ENCODE peak calls at places on chromosomes 13 and 19, in ten cellular contexts. One of them, this sample, is unnamed.

GRCh38 chr19:40217027-40217810 is 965 bp downstream of the TTC9B start:
- DNase-seq in mucosa of descending colon: peak
- DNase-seq in cardiac fibroblast: no peak
- DNase-seq in B cell: no peak
- DNase-seq in brain microvascular endothelial cell: no peak
- DNase-seq in thoracic aorta: no peak
- DNase-seq in right lobe of liver: no peak
- DNase-seq in fibroblast of pulmonary artery: no peak
- DNase-seq in AG09309: no peak
- DNase-seq in RWPE1: no peak
- DNase-seq in this sample: peak

GRCh38 chr19:1556639-1557070 is 11.5 kb downstream of the MEX3D start:
- DNase-seq in mucosa of descending colon: no peak
- DNase-seq in cardiac fibroblast: no peak
- DNase-seq in B cell: no peak
- DNase-seq in brain microvascular endothelial cell: no peak
- DNase-seq in thoracic aorta: no peak
- DNase-seq in right lobe of liver: no peak
- DNase-seq in fibroblast of pulmonary artery: no peak
- DNase-seq in AG09309: no peak
- DNase-seq in RWPE1: no peak
- DNase-seq in this sample: no peak

GRCh38 chr19:10454267-10454666 is 33.9 kb downstream of the PDE4A start:
- DNase-seq in mucosa of descending colon: no peak
- DNase-seq in cardiac fibroblast: peak
- DNase-seq in B cell: no peak
- DNase-seq in brain microvascular endothelial cell: no peak
- DNase-seq in thoracic aorta: no peak
- DNase-seq in right lobe of liver: no peak
- DNase-seq in fibroblast of pulmonary artery: no peak
- DNase-seq in AG09309: no peak
- DNase-seq in RWPE1: no peak
- DNase-seq in this sample: no peak

GRCh38 chr13:46523972-46524737 is 28.8 kb upstream of the LRCH1 start:
- DNase-seq in mucosa of descending colon: no peak
- DNase-seq in cardiac fibroblast: peak
- DNase-seq in B cell: no peak
- DNase-seq in brain microvascular endothelial cell: no peak
- DNase-seq in thoracic aorta: no peak
- DNase-seq in right lobe of liver: no peak
- DNase-seq in fibroblast of pulmonary artery: peak
- DNase-seq in AG09309: no peak
- DNase-seq in RWPE1: no peak
- DNase-seq in this sample: no peak

GRCh38 chr13:99421271-99421670 is 80.0 kb upstream of the TM9SF2 start:
- DNase-seq in mucosa of descending colon: no peak
- DNase-seq in cardiac fibroblast: no peak
- DNase-seq in B cell: no peak
- DNase-seq in brain microvascular endothelial cell: no peak
- DNase-seq in thoracic aorta: no peak
- DNase-seq in right lobe of liver: no peak
- DNase-seq in fibroblast of pulmonary artery: no peak
- DNase-seq in AG09309: no peak
- DNase-seq in RWPE1: no peak
- DNase-seq in this sample: no peak

GRCh38 chr13:95535243-95535642 is 17.3 kb upstream of the CLDN10 start:
- DNase-seq in mucosa of descending colon: no peak
- DNase-seq in cardiac fibroblast: peak
- DNase-seq in B cell: no peak
- DNase-seq in brain microvascular endothelial cell: peak
- DNase-seq in thoracic aorta: no peak
- DNase-seq in right lobe of liver: no peak
- DNase-seq in fibroblast of pulmonary artery: peak
- DNase-seq in AG09309: peak
- DNase-seq in RWPE1: peak
- DNase-seq in this sample: no peak

GRCh38 chr13:65057986-65058385 is 2172.2 kb downstream of the PCDH9 start:
- DNase-seq in mucosa of descending colon: no peak
- DNase-seq in cardiac fibroblast: no peak
- DNase-seq in B cell: no peak
- DNase-seq in brain microvascular endothelial cell: no peak
- DNase-seq in thoracic aorta: no peak
- DNase-seq in right lobe of liver: no peak
- DNase-seq in fibroblast of pulmonary artery: peak
- DNase-seq in AG09309: no peak
- DNase-seq in RWPE1: no peak
- DNase-seq in this sample: no peak

GRCh38 chr13:83414393-83414792 is 467.9 kb downstream of the SLITRK1 start:
- DNase-seq in mucosa of descending colon: no peak
- DNase-seq in cardiac fibroblast: peak
- DNase-seq in B cell: no peak
- DNase-seq in brain microvascular endothelial cell: no peak
- DNase-seq in thoracic aorta: no peak
- DNase-seq in right lobe of liver: no peak
- DNase-seq in fibroblast of pulmonary artery: no peak
- DNase-seq in AG09309: peak
- DNase-seq in RWPE1: no peak
- DNase-seq in this sample: no peak

GRCh38 chr19:4089400-4089908 is 22.8 kb upstream of the ZBTB7A start:
- DNase-seq in mucosa of descending colon: peak
- DNase-seq in cardiac fibroblast: no peak
- DNase-seq in B cell: peak
- DNase-seq in brain microvascular endothelial cell: no peak
- DNase-seq in thoracic aorta: no peak
- DNase-seq in right lobe of liver: no peak
- DNase-seq in fibroblast of pulmonary artery: no peak
- DNase-seq in AG09309: no peak
- DNase-seq in RWPE1: no peak
- DNase-seq in this sample: no peak

GRCh38 chr13:102847272-102848234 is 1.7 kb downstream of the ERCC5 start:
- DNase-seq in mucosa of descending colon: no peak
- DNase-seq in cardiac fibroblast: peak
- DNase-seq in B cell: peak
- DNase-seq in brain microvascular endothelial cell: peak
- DNase-seq in thoracic aorta: no peak
- DNase-seq in right lobe of liver: no peak
- DNase-seq in fibroblast of pulmonary artery: peak
- DNase-seq in AG09309: no peak
- DNase-seq in RWPE1: no peak
- DNase-seq in this sample: no peak

GRCh38 chr13:102845289-102845629 is 573 bp upstream of the ERCC5 start:
- DNase-seq in mucosa of descending colon: no peak
- DNase-seq in cardiac fibroblast: no peak
- DNase-seq in B cell: no peak
- DNase-seq in brain microvascular endothelial cell: no peak
- DNase-seq in thoracic aorta: no peak
- DNase-seq in right lobe of liver: no peak
- DNase-seq in fibroblast of pulmonary artery: no peak
- DNase-seq in AG09309: no peak
- DNase-seq in RWPE1: no peak
- DNase-seq in this sample: no peak

GRCh38 chr13:102846261-102847015 is 606 bp downstream of the ERCC5 start:
- DNase-seq in mucosa of descending colon: peak
- DNase-seq in cardiac fibroblast: peak
- DNase-seq in B cell: peak
- DNase-seq in brain microvascular endothelial cell: peak
- DNase-seq in thoracic aorta: no peak
- DNase-seq in right lobe of liver: peak
- DNase-seq in fibroblast of pulmonary artery: peak
- DNase-seq in AG09309: no peak
- DNase-seq in RWPE1: peak
- DNase-seq in this sample: peak

GRCh38 chr13:102848956-102849355 is 3.1 kb downstream of the ERCC5 start:
- DNase-seq in mucosa of descending colon: no peak
- DNase-seq in cardiac fibroblast: no peak
- DNase-seq in B cell: no peak
- DNase-seq in brain microvascular endothelial cell: no peak
- DNase-seq in thoracic aorta: no peak
- DNase-seq in right lobe of liver: no peak
- DNase-seq in fibroblast of pulmonary artery: no peak
- DNase-seq in AG09309: no peak
- DNase-seq in RWPE1: no peak
- DNase-seq in this sample: no peak

DNA sequence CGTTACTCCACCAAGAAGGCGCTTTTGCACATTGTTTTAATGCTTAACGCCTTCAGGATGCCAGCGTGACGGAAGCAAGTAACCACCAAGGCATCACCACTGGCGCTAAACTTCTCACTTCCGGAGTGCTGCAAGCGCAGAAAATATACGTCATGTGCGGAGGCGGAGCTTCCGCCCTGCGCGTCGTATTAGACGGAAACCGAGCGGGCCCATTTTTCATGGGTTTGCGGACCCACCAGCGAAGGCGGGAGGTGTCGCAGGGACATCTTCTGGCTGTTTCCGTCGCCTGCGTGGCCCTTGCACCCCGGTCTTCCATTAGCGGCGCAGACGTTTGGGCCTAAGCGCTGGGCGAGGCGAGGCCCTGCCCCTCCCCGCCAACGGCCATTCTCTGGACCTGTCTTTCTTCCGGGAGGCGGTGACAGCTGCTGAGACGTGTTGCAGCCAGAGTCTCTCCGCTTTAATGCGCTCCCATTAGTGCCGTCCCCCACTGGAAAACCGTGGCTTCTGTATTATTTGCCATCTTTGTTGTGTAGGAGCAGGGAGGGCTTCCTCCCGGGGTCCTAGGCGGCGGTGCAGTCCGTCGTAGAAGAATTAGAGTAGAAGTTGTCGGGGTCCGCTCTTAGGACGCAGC is at the start of gene ERCC5:
- DNase-seq in mucosa of descending colon: peak
- DNase-seq in cardiac fibroblast: peak
- DNase-seq in B cell: peak
- DNase-seq in brain microvascular endothelial cell: peak
- DNase-seq in thoracic aorta: peak
- DNase-seq in right lobe of liver: peak
- DNase-seq in fibroblast of pulmonary artery: peak
- DNase-seq in AG09309: peak
- DNase-seq in RWPE1: peak
- DNase-seq in this sample: peak
- TF ChIP-seq CTCF in mucosa of descending colon: no peak
- TF ChIP-seq CTCF in cardiac fibroblast: no peak
- TF ChIP-seq CTCF in B cell: no peak
- TF ChIP-seq CTCF in brain microvascular endothelial cell: no peak
- TF ChIP-seq CTCF in thoracic aorta: no peak
- TF ChIP-seq CTCF in right lobe of liver: no peak
- TF ChIP-seq CTCF in fibroblast of pulmonary artery: no peak
- TF ChIP-seq CTCF in AG09309: no peak
- TF ChIP-seq CTCF in RWPE1: no peak
- TF ChIP-seq CTCF in this sample: no peak

GRCh38 chr19:50453243-50453642 is 20.6 kb downstream of the MYBPC2 start:
- DNase-seq in mucosa of descending colon: no peak
- DNase-seq in cardiac fibroblast: no peak
- DNase-seq in B cell: no peak
- DNase-seq in brain microvascular endothelial cell: no peak
- DNase-seq in thoracic aorta: no peak
- DNase-seq in right lobe of liver: no peak
- DNase-seq in fibroblast of pulmonary artery: no peak
- DNase-seq in AG09309: no peak
- DNase-seq in RWPE1: no peak
- DNase-seq in this sample: no peak
- TF ChIP-seq CTCF in mucosa of descending colon: no peak
- TF ChIP-seq CTCF in cardiac fibroblast: no peak
- TF ChIP-seq CTCF in B cell: no peak
- TF ChIP-seq CTCF in brain microvascular endothelial cell: no peak
- TF ChIP-seq CTCF in thoracic aorta: no peak
- TF ChIP-seq CTCF in right lobe of liver: no peak
- TF ChIP-seq CTCF in fibroblast of pulmonary artery: no peak
- TF ChIP-seq CTCF in AG09309: no peak
- TF ChIP-seq CTCF in RWPE1: no peak
- TF ChIP-seq CTCF in this sample: no peak

GRCh38 chr13:44049546-44049945 is 169.8 kb downstream of the LACC1 start:
- DNase-seq in mucosa of descending colon: no peak
- DNase-seq in cardiac fibroblast: no peak
- DNase-seq in B cell: no peak
- DNase-seq in brain microvascular endothelial cell: no peak
- DNase-seq in thoracic aorta: no peak
- DNase-seq in right lobe of liver: no peak
- DNase-seq in fibroblast of pulmonary artery: no peak
- DNase-seq in AG09309: no peak
- DNase-seq in RWPE1: no peak
- DNase-seq in this sample: no peak

GRCh38 chr13:44044544-44045178 is 165.0 kb downstream of the LACC1 start:
- DNase-seq in mucosa of descending colon: no peak
- DNase-seq in cardiac fibroblast: no peak
- DNase-seq in B cell: no peak
- DNase-seq in brain microvascular endothelial cell: peak
- DNase-seq in thoracic aorta: no peak
- DNase-seq in right lobe of liver: no peak
- DNase-seq in fibroblast of pulmonary artery: no peak
- DNase-seq in AG09309: no peak
- DNase-seq in RWPE1: no peak
- DNase-seq in this sample: no peak

GRCh38 chr13:44045179-44045562 is 165.5 kb downstream of the LACC1 start:
- DNase-seq in mucosa of descending colon: no peak
- DNase-seq in cardiac fibroblast: no peak
- DNase-seq in B cell: no peak
- DNase-seq in brain microvascular endothelial cell: no peak
- DNase-seq in thoracic aorta: no peak
- DNase-seq in right lobe of liver: no peak
- DNase-seq in fibroblast of pulmonary artery: no peak
- DNase-seq in AG09309: no peak
- DNase-seq in RWPE1: no peak
- DNase-seq in this sample: no peak

GRCh38 chr13:44048326-44048725 is 168.6 kb downstream of the LACC1 start:
- DNase-seq in mucosa of descending colon: no peak
- DNase-seq in cardiac fibroblast: peak
- DNase-seq in B cell: no peak
- DNase-seq in brain microvascular endothelial cell: no peak
- DNase-seq in thoracic aorta: no peak
- DNase-seq in right lobe of liver: no peak
- DNase-seq in fibroblast of pulmonary artery: peak
- DNase-seq in AG09309: no peak
- DNase-seq in RWPE1: no peak
- DNase-seq in this sample: no peak

DNA sequence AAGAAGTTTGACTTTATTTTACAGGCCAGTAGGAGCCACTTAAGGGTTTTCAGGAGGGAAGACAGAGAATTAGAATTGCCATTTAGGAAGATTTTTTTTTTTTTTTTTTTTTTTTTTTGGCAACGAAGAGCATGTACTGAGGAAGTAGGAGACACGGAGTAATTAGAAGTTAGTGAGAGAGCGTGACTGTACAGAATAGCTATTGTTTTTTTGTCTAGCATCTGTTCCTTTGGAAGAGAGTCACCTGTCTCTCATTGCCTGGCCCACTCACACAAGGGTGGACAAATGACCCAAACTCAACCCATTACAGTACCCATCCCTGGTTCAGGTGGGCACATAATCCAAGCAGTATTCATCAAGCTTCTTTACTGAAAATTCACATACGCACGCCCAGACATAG is 166.7 kb downstream of the LACC1 start:
- DNase-seq in mucosa of descending colon: no peak
- DNase-seq in cardiac fibroblast: no peak
- DNase-seq in B cell: no peak
- DNase-seq in brain microvascular endothelial cell: no peak
- DNase-seq in thoracic aorta: no peak
- DNase-seq in right lobe of liver: no peak
- DNase-seq in fibroblast of pulmonary artery: no peak
- DNase-seq in AG09309: no peak
- DNase-seq in RWPE1: no peak
- DNase-seq in this sample: no peak
- TF ChIP-seq CTCF in mucosa of descending colon: no peak
- TF ChIP-seq CTCF in cardiac fibroblast: no peak
- TF ChIP-seq CTCF in B cell: no peak
- TF ChIP-seq CTCF in brain microvascular endothelial cell: no peak
- TF ChIP-seq CTCF in thoracic aorta: no peak
- TF ChIP-seq CTCF in right lobe of liver: no peak
- TF ChIP-seq CTCF in fibroblast of pulmonary artery: no peak
- TF ChIP-seq CTCF in AG09309: no peak
- TF ChIP-seq CTCF in RWPE1: no peak
- TF ChIP-seq CTCF in this sample: no peak

GRCh38 chr19:5826531-5827341 is 12.8 kb downstream of the FUT6 start:
- DNase-seq in mucosa of descending colon: peak
- DNase-seq in cardiac fibroblast: peak
- DNase-seq in B cell: peak
- DNase-seq in brain microvascular endothelial cell: no peak
- DNase-seq in thoracic aorta: no peak
- DNase-seq in right lobe of liver: peak
- DNase-seq in fibroblast of pulmonary artery: peak
- DNase-seq in AG09309: no peak
- DNase-seq in RWPE1: peak
- DNase-seq in this sample: peak
- TF ChIP-seq CTCF in mucosa of descending colon: no peak
- TF ChIP-seq CTCF in cardiac fibroblast: peak
- TF ChIP-seq CTCF in B cell: no peak
- TF ChIP-seq CTCF in brain microvascular endothelial cell: no peak
- TF ChIP-seq CTCF in thoracic aorta: no peak
- TF ChIP-seq CTCF in right lobe of liver: no peak
- TF ChIP-seq CTCF in fibroblast of pulmonary artery: no peak
- TF ChIP-seq CTCF in AG09309: no peak
- TF ChIP-seq CTCF in RWPE1: peak
- TF ChIP-seq CTCF in this sample: no peak